ENCODE peak calls at places on chromosomes 7 and 10, in nine cellular contexts. G is glutamatergic neuron, N is foreskin fibroblast, B is left ventricle myocardium inferior, U is fibroblast of villous mesenchyme, Y is GM20000, E is upper lobe of right lung, Q is tibial artery, O is HFFc6. I is an unnamed sample.
A peak's percentile ranks its signal among the peaks of the same experiment; 100 is the strongest.

GRCh38 chr10:10794776-10795175 is 222.9 kb upstream of the CELF2 start:
- DNase-seq in B (no peak), Q (no peak), G (no peak), U (peak; percentile 96), O (no peak), E (no peak), Y (no peak), N (no peak), I (peak; percentile 92)

GRCh38 chr10:6299234-6299633 is 96.5 kb downstream of the PFKFB3 start:
- DNase-seq in U (no peak), Q (no peak), E (no peak), Y (no peak), B (no peak), O (no peak), G (no peak), N (no peak), I (no peak)

GRCh38 chr7:55119571-55119970 is 100.8 kb downstream of the EGFR start:
- DNase-seq in N (no peak), Y (no peak), G (no peak), E (no peak), O (no peak), B (no peak), U (no peak), Q (no peak), I (no peak)

GRCh38 chr10:23047201-23048050 is 48.0 kb upstream of the MSRB2 start:
- DNase-seq in O (no peak), B (no peak), G (no peak), E (no peak), Q (no peak), N (no peak), U (peak; percentile 17), Y (no peak), I (peak; percentile 23)

GRCh38 chr7:116741625-116742316 is 69.8 kb downstream of the MET start:
- DNase-seq in U (no peak), N (no peak), G (no peak), Y (no peak), O (no peak), Q (no peak), B (no peak), E (no peak), I (no peak)

GRCh38 chr7:1746491-1746975 is 76.5 kb downstream of the ELFN1 start:
- DNase-seq in E (no peak), O (no peak), U (no peak), Q (no peak), G (no peak), Y (no peak), N (no peak), B (no peak), I (no peak)

GRCh38 chr7:91767820-91768219 is 112.7 kb downstream of the MTERF1 start:
- DNase-seq in Y (no peak), N (no peak), Q (no peak), O (no peak), U (no peak), E (no peak), B (no peak), G (no peak), I (no peak)

GRCh38 chr7:120709931-120710330 is 148.0 kb downstream of the TSPAN12 start:
- DNase-seq in Q (no peak), E (no peak), N (no peak), B (no peak), G (no peak), Y (no peak), O (no peak), U (no peak), I (peak; percentile 26)

GRCh38 chr7:36015733-36016132 is 137.3 kb upstream of the EEPD1 start:
- DNase-seq in E (no peak), Q (no peak), Y (no peak), O (peak; percentile 43), N (no peak), G (no peak), U (peak; percentile 33), B (no peak), I (peak; percentile 34)

DNA sequence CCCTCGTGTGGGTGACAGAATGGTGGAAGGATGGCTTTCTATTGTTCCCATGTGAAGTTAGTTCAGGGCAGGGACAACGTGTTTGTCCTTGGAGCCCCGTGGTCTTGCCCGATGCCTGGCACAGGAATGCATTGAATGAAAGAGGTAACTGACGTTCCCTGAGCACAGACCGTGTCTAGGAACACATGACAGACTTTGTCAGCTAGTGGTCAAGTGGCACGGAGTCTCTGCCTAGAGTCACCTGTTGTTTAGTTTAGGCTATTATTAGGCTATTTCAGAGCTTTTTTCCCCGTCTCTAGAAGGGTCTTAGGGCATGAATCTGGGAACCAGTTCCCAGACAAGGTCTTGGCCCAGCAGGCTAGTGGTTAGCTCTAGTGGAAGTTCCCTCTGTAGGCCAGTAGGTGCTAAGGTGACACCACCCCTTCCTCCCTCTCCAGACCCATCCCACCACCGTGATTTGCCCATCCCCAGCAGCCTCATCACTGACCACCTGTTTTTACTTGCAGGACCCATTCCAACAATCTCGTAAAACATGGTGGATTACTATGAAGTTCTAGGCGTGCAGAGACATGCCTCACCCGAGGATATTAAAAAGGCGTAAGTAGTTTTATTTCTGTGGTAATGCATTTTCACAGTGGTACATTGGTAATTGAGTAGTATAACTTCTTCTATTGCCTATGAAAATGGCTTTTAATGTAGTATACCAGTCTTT is 21.4 kb downstream of the DNAJB6 start:
- DNase-seq in N (no peak), Q (no peak), B (peak; percentile 45), U (no peak), E (no peak), G (no peak), O (no peak), Y (no peak), I (no peak)
- TF ChIP-seq CTCF in N (no peak), Q (no peak), B (no peak), U (no peak), E (no peak), G (no peak), O (no peak), Y (no peak), I (no peak)

GRCh38 chr7:126791306-126791705 is 461.4 kb downstream of the GRM8 start:
- DNase-seq in G (no peak), B (no peak), Y (no peak), O (no peak), Q (no peak), N (no peak), E (no peak), U (no peak), I (no peak)

GRCh38 chr7:126792501-126792900 is 460.2 kb downstream of the GRM8 start:
- DNase-seq in G (no peak), N (no peak), B (no peak), Y (no peak), O (no peak), E (no peak), U (no peak), Q (no peak), I (no peak)

DNA sequence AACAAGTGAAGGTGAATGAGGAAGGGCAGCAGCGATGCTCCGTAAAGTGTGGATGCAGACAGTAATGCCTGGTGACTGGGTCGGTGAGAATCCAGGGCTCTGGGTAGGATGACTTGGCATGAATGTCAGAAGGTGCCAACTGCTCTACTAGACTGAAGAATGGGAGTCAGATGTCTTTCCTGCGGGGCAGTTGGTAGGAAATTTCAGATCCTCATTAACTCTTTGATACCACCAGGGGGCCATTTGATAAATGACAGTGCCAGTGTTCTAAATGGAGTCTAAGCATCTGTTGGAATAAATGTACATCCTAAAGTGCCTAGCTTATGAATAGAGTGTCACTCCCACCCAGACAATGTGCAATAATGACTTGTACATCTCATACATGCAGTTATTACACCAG is 462.0 kb downstream of the GRM8 start:
- DNase-seq in B (no peak), N (no peak), Y (no peak), E (no peak), O (no peak), U (no peak), G (no peak), Q (no peak), I (no peak)
- TF ChIP-seq CTCF in B (no peak), N (no peak), Y (no peak), E (no peak), O (peak; percentile 29), U (no peak), G (peak; percentile 65), Q (no peak), I (no peak)

GRCh38 chr7:126016722-126017121 is 1087.1 kb upstream of the POT1 start:
- DNase-seq in B (no peak), Q (no peak), Y (no peak), O (no peak), G (no peak), N (no peak), E (no peak), U (no peak), I (no peak)
- TF ChIP-seq CTCF in B (no peak), Q (no peak), Y (no peak), O (no peak), G (no peak), N (no peak), E (no peak), U (no peak), I (no peak)

GRCh38 chr10:132572545-132572937 is 35.0 kb downstream of the INPP5A start:
- DNase-seq in U (peak; percentile 36), E (no peak), O (no peak), B (no peak), N (no peak), G (peak; percentile 19), Y (no peak), Q (no peak), I (peak; percentile 38)

GRCh38 chr10:132574288-132574687 is 36.7 kb downstream of the INPP5A start:
- DNase-seq in E (no peak), Y (no peak), U (no peak), Q (no peak), O (no peak), N (no peak), B (no peak), G (no peak), I (no peak)

GRCh38 chr10:132570771-132571564 is 33.4 kb downstream of the INPP5A start:
- DNase-seq in O (no peak), N (no peak), E (peak; percentile 68), G (peak; percentile 13), Q (peak; percentile 58), B (no peak), U (no peak), Y (peak; percentile 58), I (no peak)

GRCh38 chr10:132570265-132570664 is 32.7 kb downstream of the INPP5A start:
- DNase-seq in G (no peak), O (no peak), Y (no peak), N (no peak), E (no peak), Q (no peak), U (no peak), B (no peak), I (no peak)

DNA sequence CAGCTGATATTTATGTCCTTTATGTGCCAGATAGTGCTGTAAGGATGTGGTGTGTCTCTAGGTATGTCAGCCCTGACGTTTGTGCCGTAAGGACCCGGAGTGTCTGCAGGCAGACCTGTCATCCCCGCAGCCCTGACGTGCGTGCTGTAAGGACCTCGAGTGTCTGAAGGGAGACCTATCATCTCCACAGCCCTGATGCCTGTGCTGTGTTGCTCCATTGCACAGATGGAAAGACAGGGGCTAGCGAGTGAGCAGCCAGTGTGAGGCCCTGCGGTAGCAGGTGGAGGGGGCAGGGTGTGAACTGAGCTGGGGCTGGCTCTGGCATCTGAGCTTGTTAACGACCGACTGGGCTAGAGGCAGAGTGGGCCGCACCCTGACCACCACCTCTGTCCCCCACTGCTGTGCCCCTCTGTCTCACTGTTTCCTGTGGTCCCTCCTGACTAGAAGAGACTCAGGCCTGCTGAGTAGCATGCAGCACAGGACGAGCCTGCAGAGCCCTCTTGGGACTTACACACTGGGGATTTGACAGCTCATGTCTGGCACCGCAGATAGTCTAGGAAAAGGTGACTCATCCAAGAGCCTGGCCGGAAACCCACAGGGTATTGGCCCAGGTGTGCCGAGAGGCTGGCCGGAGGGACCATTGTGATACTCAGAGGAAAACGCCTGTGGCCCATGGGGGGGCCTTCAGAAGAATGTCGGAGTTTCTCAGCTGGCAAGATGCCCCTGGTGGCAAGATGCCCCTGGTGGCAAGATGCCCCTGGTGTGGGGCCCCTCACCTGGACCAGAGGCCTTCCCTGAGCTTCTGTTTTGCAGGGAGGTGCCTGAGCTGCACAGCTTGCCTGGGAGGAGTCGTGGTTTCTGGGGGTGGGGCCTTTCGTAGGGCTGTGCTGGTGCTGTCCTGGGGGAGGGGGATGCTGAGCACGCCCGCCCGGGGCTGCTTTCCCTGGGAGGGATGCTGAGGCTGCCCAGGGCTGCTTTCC is 34.3 kb downstream of the INPP5A start:
- DNase-seq in G (peak; percentile 62), B (no peak), E (no peak), O (peak; percentile 85), U (peak; percentile 73), Y (peak; percentile 83), N (peak; percentile 47), Q (no peak), I (peak; percentile 79)
- TF ChIP-seq CTCF in G (no peak), B (no peak), E (no peak), O (peak; percentile 27), U (no peak), Y (no peak), N (no peak), Q (no peak), I (no peak)

I was measured in fibroblast of pulmonary artery.